ENCODE peak calls at places on chromosomes 11 and 22, in ten cellular contexts. P is neuronal stem cell; F is PC-9; S is thoracic aorta; I is activated T-cell treated with anti-CD3 and anti-CD28 coated beads, Interleukin-2, amount 50 U/mL, for 72 hours; V is A172; U is kidney glomerular epithelial cell; W is iris pigment epithelial cell; B is posterior cingulate gyrus; R is uterus. J is an unnamed sample.

GRCh38 chr11:3109921-3110706 is 52.9 kb upstream of the CARS1 start:
- DNase-seq in P (no peak), F (peak), S (peak), I (peak), V (peak), U (no peak), W (peak), B (no peak), R (peak), J (peak)

GRCh38 chr11:65274734-65275682 is 13.2 kb downstream of the POLA2 start:
- DNase-seq in P (no peak), F (peak), S (peak), I (peak), V (peak), U (peak), W (peak), B (peak), R (peak), J (peak)

GRCh38 chr11:122645847-122646246 is 9.7 kb upstream of the UBASH3B start:
- DNase-seq in P (no peak), F (no peak), S (no peak), I (no peak), V (no peak), U (peak), W (no peak), B (no peak), R (no peak), J (no peak)

GRCh38 chr22:32796865-32797573 is 4.5 kb upstream of the TIMP3 start:
- DNase-seq in P (peak), F (peak), S (peak), I (peak), V (peak), U (peak), W (peak), B (peak), R (peak), J (peak)

GRCh38 chr22:42978453-42979103 is 36.4 kb downstream of the PACSIN2 start:
- DNase-seq in P (peak), F (peak), S (no peak), I (no peak), V (peak), U (peak), W (no peak), B (no peak), R (no peak), J (no peak)

GRCh38 chr22:19571207-19571795 is 47.1 kb upstream of the CLDN5 start:
- DNase-seq in P (no peak), F (no peak), S (no peak), I (no peak), V (no peak), U (no peak), W (peak), B (no peak), R (no peak), J (no peak)

GRCh38 chr11:131773626-131774025 is 403.2 kb downstream of the NTM start:
- DNase-seq in P (no peak), F (no peak), S (no peak), I (no peak), V (no peak), U (no peak), W (peak), B (no peak), R (no peak), J (no peak)

GRCh38 chr11:42344204-42344792 is 884.8 kb upstream of the LRRC4C start:
- DNase-seq in P (no peak), F (no peak), S (no peak), I (no peak), V (no peak), U (no peak), W (no peak), B (no peak), R (no peak), J (no peak)